ENCODE peak calls at places on chromosome 1, in nine cellular contexts. U, O, I, T, M, L, D, R and P are unnamed samples.

GRCh38 chr1:233257786-233258185 is 37.7 kb downstream of the PCNX2 start:
- DNase-seq in U (no peak), O (no peak), I (no peak), T (no peak), M (no peak), L (no peak), D (no peak), R (no peak), P (no peak)

GRCh38 chr1:206503591-206504362 is 3.6 kb upstream of the RASSF5 start:
- DNase-seq in U (peak; percentile 31), O (peak; percentile 83), I (no peak), T (peak; percentile 74), M (no peak), L (peak; percentile 90), D (no peak), R (peak; percentile 13), P (peak; percentile 93)

GRCh38 chr1:47931395-47931794 is 65.8 kb downstream of the TRABD2B start:
- DNase-seq in U (no peak), O (peak; percentile 75), I (peak; percentile 19), T (no peak), M (no peak), L (no peak), D (no peak), R (no peak), P (no peak)

GRCh38 chr1:224338150-224338838 is 8.3 kb upstream of the NVL start:
- DNase-seq in U (no peak), O (no peak), I (no peak), T (no peak), M (no peak), L (no peak), D (no peak), R (no peak), P (no peak)

GRCh38 chr1:240936911-240937668 is 325.1 kb upstream of the GREM2 start:
- DNase-seq in U (no peak), O (no peak), I (no peak), T (no peak), M (no peak), L (no peak), D (no peak), R (no peak), P (no peak)

GRCh38 chr1:115166531-115167091 is 77.3 kb upstream of the TSPAN2 start:
- DNase-seq in U (no peak), O (no peak), I (no peak), T (no peak), M (no peak), L (no peak), D (no peak), R (no peak), P (no peak)

GRCh38 chr1:205595861-205596260 is 36.0 kb downstream of the ELK4 start:
- DNase-seq in U (no peak), O (no peak), I (no peak), T (no peak), M (no peak), L (no peak), D (no peak), R (no peak), P (peak; percentile 54)

GRCh38 chr1:161838362-161838761 is 72.2 kb downstream of the ATF6 start:
- DNase-seq in U (no peak), O (no peak), I (no peak), T (no peak), M (peak; percentile 18), L (no peak), D (no peak), R (no peak), P (no peak)

GRCh38 chr1:24724345-24725208 is 20.7 kb upstream of the CLIC4 start:
- DNase-seq in U (no peak), O (no peak), I (no peak), T (peak; percentile 86), M (peak; percentile 67), L (no peak), D (no peak), R (no peak), P (no peak)

GRCh38 chr1:165073402-165074007 is 283.0 kb downstream of the LMX1A start:
- DNase-seq in U (no peak), O (no peak), I (peak; percentile 69), T (peak; percentile 12), M (no peak), L (peak; percentile 11), D (peak; percentile 19), R (no peak), P (peak; percentile 55)

GRCh38 chr1:165070675-165071074 is 285.8 kb downstream of the LMX1A start:
- DNase-seq in U (no peak), O (no peak), I (no peak), T (no peak), M (no peak), L (no peak), D (no peak), R (no peak), P (no peak)

GRCh38 chr1:165078391-165078790 is 278.1 kb downstream of the LMX1A start:
- DNase-seq in U (no peak), O (no peak), I (no peak), T (no peak), M (no peak), L (no peak), D (no peak), R (no peak), P (no peak)

GRCh38 chr1:165080253-165080896 is 276.1 kb downstream of the LMX1A start:
- DNase-seq in U (no peak), O (no peak), I (no peak), T (no peak), M (no peak), L (no peak), D (no peak), R (no peak), P (no peak)

DNA sequence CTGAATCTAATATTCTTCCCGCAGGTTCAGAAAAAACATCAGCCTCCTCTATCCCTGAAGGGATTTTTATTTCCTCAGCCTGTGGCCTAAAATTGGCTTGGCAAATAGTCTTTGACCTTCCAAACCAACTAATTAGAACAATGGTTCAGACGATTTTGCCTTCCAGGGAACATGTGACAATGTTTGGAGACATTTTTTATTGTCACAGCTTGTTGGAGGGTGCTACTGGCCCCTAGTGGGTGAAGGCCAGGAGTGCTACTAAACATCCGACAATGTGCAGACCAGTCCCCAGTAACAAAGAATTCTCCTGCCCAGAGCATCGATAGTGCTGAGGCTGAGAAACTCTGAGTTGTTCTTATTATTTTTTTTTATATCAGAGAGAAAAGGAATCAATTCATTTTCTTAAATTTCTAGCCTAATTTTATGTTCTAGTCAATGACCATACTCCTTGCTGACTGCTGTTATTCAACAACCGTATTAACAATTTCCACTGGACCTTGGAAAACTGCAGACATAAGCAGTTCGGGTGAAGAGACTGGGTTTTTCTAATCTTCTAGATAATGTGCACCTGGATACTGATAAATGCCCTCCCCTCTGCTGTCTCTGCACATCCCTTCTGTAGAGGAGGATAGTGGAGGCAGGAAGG is 280.7 kb downstream of the LMX1A start:
- DNase-seq in U (no peak), O (no peak), I (peak; percentile 42), T (no peak), M (no peak), L (no peak), D (no peak), R (no peak), P (peak; percentile 13)
- TF ChIP-seq CTCF in U (peak; percentile 53), O (no peak), I (peak; percentile 68), T (peak; percentile 72), M (peak; percentile 16), L (peak; percentile 59), D (peak; percentile 40), R (no peak), P (peak; percentile 20)

GRCh38 chr1:30525631-30525979 is 197.8 kb downstream of the MATN1 start:
- DNase-seq in U (peak; percentile 46), O (peak; percentile 37), I (no peak), T (no peak), M (no peak), L (no peak), D (no peak), R (no peak), P (no peak)

GRCh38 chr1:30527511-30528140 is 195.8 kb downstream of the MATN1 start:
- DNase-seq in U (peak; percentile 80), O (peak; percentile 33), I (no peak), T (no peak), M (no peak), L (no peak), D (no peak), R (no peak), P (no peak)

GRCh38 chr1:30525980-30526651 is 197.3 kb downstream of the MATN1 start:
- DNase-seq in U (peak; percentile 65), O (peak; percentile 62), I (no peak), T (peak; percentile 72), M (no peak), L (no peak), D (no peak), R (no peak), P (peak; percentile 64)

GRCh38 chr1:30524840-30525617 is 198.4 kb downstream of the MATN1 start:
- DNase-seq in U (peak; percentile 67), O (peak; percentile 40), I (no peak), T (no peak), M (no peak), L (no peak), D (no peak), R (no peak), P (no peak)

DNA sequence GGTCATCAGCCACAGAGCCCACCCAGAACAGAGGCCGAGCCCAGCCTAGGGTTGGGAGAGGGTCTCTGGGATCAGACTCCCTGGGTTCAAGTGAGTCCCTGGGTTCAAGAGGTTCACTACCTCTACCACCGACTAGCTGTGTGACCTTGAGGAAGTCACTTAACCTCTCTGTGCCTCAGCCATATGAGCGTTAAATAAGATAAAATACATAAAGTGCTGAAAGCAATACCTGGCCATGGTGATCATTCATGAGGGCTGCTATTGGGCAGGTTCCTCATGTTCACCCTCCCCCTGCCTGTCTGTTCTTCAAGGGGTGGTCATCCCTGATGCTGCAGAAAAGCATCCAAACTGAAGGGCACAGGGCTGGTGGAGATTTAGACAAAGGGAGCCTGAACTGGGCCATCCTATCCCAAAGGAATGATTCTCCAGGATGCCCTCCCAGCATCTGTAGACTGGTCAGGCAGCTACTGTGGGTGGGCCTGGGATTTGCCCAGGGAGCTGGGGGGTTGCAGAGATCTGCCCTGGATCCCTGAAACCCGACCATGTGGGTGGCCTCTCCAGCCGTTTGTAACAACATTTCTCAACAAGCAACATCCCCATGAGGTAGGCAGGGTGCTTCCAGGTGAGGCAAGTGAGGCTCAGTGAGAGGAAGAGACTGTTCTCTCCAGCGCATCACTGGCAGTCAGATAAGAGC is 196.6 kb downstream of the MATN1 start:
- DNase-seq in U (peak; percentile 43), O (peak; percentile 57), I (no peak), T (no peak), M (no peak), L (no peak), D (no peak), R (no peak), P (no peak)
- H3K27ac ChIP-seq in U (peak overlapping the region; percentile 55), O (no peak overlapping the region), I (no peak overlapping the region), T (no peak overlapping the region), M (no peak overlapping the region), L (no peak overlapping the region), D (no peak overlapping the region), R (no peak overlapping the region), P (no peak overlapping the region)

GRCh38 chr1:119133987-119134386 is 6.5 kb downstream of the WARS2 start:
- DNase-seq in U (no peak), O (no peak), I (no peak), T (no peak), M (no peak), L (peak; percentile 8), D (no peak), R (no peak), P (no peak)
- TF ChIP-seq CTCF in U (no peak), O (no peak), I (no peak), T (no peak), M (no peak), L (no peak), D (no peak), R (no peak), P (no peak)

DNA sequence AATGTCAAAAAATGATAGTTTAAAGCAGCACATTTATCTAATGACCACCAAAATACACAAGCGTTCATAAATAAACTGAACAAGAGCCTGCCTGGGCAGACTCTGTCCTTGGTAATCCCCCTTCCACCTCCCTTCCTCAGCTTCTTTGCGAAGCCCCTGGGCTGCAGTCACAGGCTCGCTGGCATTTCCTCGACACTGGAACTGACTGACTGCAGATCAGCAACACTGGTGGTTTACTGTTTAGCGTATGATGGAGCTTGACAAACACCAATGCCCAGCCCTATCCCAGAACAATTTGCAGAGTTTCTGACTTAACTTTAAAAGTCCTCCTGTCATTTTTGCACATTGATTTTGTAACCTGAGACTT is 55.9 kb downstream of the COQ8A start:
- DNase-seq in U (peak; percentile 25), O (no peak), I (no peak), T (no peak), M (no peak), L (no peak), D (no peak), R (no peak), P (no peak)
- H3K27ac ChIP-seq in U (no peak overlapping the region), O (no peak overlapping the region), I (no peak overlapping the region), T (no peak overlapping the region), M (no peak overlapping the region), L (no peak overlapping the region), D (no peak overlapping the region), R (no peak overlapping the region), P (no peak overlapping the region)